ENCODE peak calls at places on chromosomes 2 and 18, in eight cellular contexts. E is H7; D is CD8-positive, alpha-beta memory T cell; C is sigmoid colon; S is body of pancreas; Y is NCI-H1105; X is stimulated activated CD4-positive, alpha-beta T cell treated with anti-CD3 and anti-CD28 coated beads, TNF-alpha, amount 100 ng/mL, for 4 hours; T is A172. I is an unnamed sample.

GRCh38 chr2:9018109-9018508 is 14.6 kb upstream of the MBOAT2 start:
- DNase-seq in E (no peak), S (no peak), C (no peak), T (no peak), D (no peak), Y (no peak), X (no peak), I (no peak)

GRCh38 chr18:10530852-10531251 is 5.0 kb downstream of the NAPG start:
- DNase-seq in E (no peak), D (no peak), T (peak; percentile 28), X (no peak), C (no peak), Y (no peak), S (no peak), I (no peak)

GRCh38 chr2:95063401-95063958 is 38.0 kb downstream of the MAL start:
- DNase-seq in T (no peak), S (no peak), D (no peak), X (no peak), C (peak; percentile 40), Y (no peak), E (no peak), I (no peak)

GRCh38 chr2:187500585-187501359 is 52.7 kb upstream of the CALCRL start:
- DNase-seq in X (no peak), E (peak; percentile 4), D (no peak), T (peak; percentile 63), Y (peak; percentile 4), C (no peak), S (no peak), I (no peak)

GRCh38 chr2:146523218-146523617 is 1321.6 kb upstream of the ACVR2A start:
- DNase-seq in X (no peak), T (no peak), E (no peak), C (no peak), D (no peak), S (no peak), Y (peak; percentile 18), I (no peak)

GRCh38 chr2:47658646-47659320 is 124.2 kb upstream of the MSH6 start:
- DNase-seq in T (no peak), D (no peak), S (no peak), X (no peak), C (no peak), E (no peak), Y (no peak), I (no peak)

GRCh38 chr2:124267821-124268220 is 242.7 kb downstream of the CNTNAP5 start:
- DNase-seq in Y (no peak), C (no peak), S (no peak), D (no peak), E (no peak), X (no peak), T (no peak), I (no peak)

GRCh38 chr2:33634261-33634910 is 35.3 kb upstream of the FAM98A start:
- DNase-seq in D (no peak), Y (no peak), S (no peak), T (no peak), X (no peak), E (peak; percentile 8), C (no peak), I (no peak)

GRCh38 chr2:65818873-65819451 is 386.6 kb upstream of the SPRED2 start:
- DNase-seq in Y (no peak), E (no peak), T (peak; percentile 84), C (no peak), D (no peak), S (no peak), X (no peak), I (no peak)

GRCh38 chr2:119723784-119724467 is 35.8 kb upstream of the PTPN4 start:
- DNase-seq in T (peak; percentile 35), E (no peak), C (no peak), S (no peak), X (no peak), Y (no peak), D (no peak), I (no peak)

GRCh38 chr2:26172866-26173595 is at the start of gene GAREM2:
- DNase-seq in C (peak; percentile 52), S (no peak), T (no peak), X (no peak), D (no peak), Y (peak; percentile 12), E (peak; percentile 99), I (no peak)

GRCh38 chr2:121186261-121186660 is 98.7 kb downstream of the TFCP2L1 start:
- DNase-seq in T (no peak), Y (no peak), C (peak; percentile 41), S (no peak), D (no peak), X (no peak), E (no peak), I (no peak)

GRCh38 chr2:65473045-65473444 is 40.6 kb upstream of the SPRED2 start:
- DNase-seq in X (no peak), T (no peak), Y (no peak), D (no peak), C (no peak), E (no peak), S (no peak), I (no peak)

GRCh38 chr2:50614056-50614455 is 417.9 kb downstream of the NRXN1 start:
- DNase-seq in S (no peak), E (no peak), X (no peak), T (peak; percentile 68), C (no peak), D (no peak), Y (no peak), I (no peak)

GRCh38 chr2:191499874-191500565 is 177.9 kb upstream of the NABP1 start:
- DNase-seq in T (no peak), C (no peak), Y (no peak), S (no peak), E (no peak), D (no peak), X (no peak), I (no peak)

GRCh38 chr2:8525236-8525581 is 156.6 kb upstream of the ID2 start:
- DNase-seq in S (no peak), X (no peak), T (no peak), C (no peak), E (no peak), Y (no peak), D (no peak), I (no peak)

I was measured in Peyer's patch.